ENCODE peak calls at places on chromosomes 6 and 20, in six cellular contexts. Z is HFFc6, Y is fibroblast of pulmonary artery, U is WTC11, S is GM12865, D is mesothelial cell of epicardium. R is an unnamed sample.

GRCh38 chr20:2690718-2691117 is 1.9 kb upstream of the EBF4 start:
- DNase-seq in Z (no peak), Y (no peak), U (no peak), S (no peak), D (no peak), R (no peak)

GRCh38 chr20:61960836-61961235 is 104.8 kb downstream of the TAF4 start:
- DNase-seq in Z (no peak), Y (no peak), U (no peak), S (no peak), D (no peak), R (no peak)

GRCh38 chr20:23637282-23638221 is at the start of gene CST3:
- DNase-seq in Z (peak), Y (peak), U (peak), S (peak), D (peak), R (peak)

GRCh38 chr6:35810831-35811698 is 5.9 kb downstream of the LHFPL5 start:
- DNase-seq in Z (peak), Y (peak), U (no peak), S (no peak), D (no peak), R (peak)

GRCh38 chr20:9359561-9360308 is 154.7 kb upstream of the LAMP5 start:
- DNase-seq in Z (peak), Y (peak), U (peak), S (peak), D (no peak), R (peak)

GRCh38 chr6:84379142-84379541 is 151.7 kb upstream of the CEP162 start:
- DNase-seq in Z (no peak), Y (no peak), U (no peak), S (no peak), D (no peak), R (no peak)

GRCh38 chr6:128046033-128046432 is 145.2 kb upstream of the THEMIS start:
- DNase-seq in Z (no peak), Y (no peak), U (no peak), S (no peak), D (no peak), R (no peak)

GRCh38 chr6:136551103-136551502 is 881 bp upstream of the MAP7 start:
- DNase-seq in Z (no peak), Y (no peak), U (no peak), S (no peak), D (no peak), R (peak)

GRCh38 chr6:22926613-22927348 is 357.4 kb downstream of the HDGFL1 start:
- DNase-seq in Z (no peak), Y (peak), U (no peak), S (no peak), D (no peak), R (no peak)

GRCh38 chr6:80181352-80182081 is 75.0 kb downstream of the BCKDHB start:
- DNase-seq in Z (no peak), Y (no peak), U (no peak), S (peak), D (no peak), R (no peak)

GRCh38 chr6:34657307-34657978 is 39.1 kb downstream of the ILRUN start:
- DNase-seq in Z (peak), Y (peak), U (no peak), S (peak), D (no peak), R (peak)

GRCh38 chr20:50395258-50395729 is 114.9 kb upstream of the PTPN1 start:
- DNase-seq in Z (peak), Y (peak), U (no peak), S (no peak), D (no peak), R (peak)

GRCh38 chr6:155188707-155189496 is 74.9 kb upstream of the CLDN20 start:
- DNase-seq in Z (peak), Y (peak), U (no peak), S (no peak), D (no peak), R (peak)

GRCh38 chr6:141153563-141153962 is 979.2 kb upstream of the GJE1 start:
- DNase-seq in Z (no peak), Y (no peak), U (no peak), S (peak), D (no peak), R (no peak)

DNA sequence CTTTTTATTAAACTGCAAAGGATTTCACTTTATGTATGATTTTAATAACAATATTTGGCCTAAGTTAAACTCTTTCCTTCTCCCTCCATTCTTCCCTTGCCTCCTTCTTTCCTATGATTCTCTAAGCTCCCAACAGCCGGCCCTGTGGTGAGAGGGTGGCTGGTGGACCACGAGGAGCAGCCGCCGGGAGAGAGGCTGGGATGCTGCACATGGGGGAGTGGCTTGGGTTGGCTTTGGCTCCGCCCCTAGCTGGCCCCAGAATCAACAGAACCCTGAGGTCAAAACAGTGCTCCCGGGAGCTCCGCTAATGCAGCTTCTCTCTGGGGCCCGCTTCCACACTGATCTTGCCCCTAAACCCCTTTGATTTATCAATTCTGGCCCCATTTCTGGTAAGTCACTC is 389.8 kb upstream of the AGPAT4 start:
- DNase-seq in Z (no peak), Y (no peak), U (no peak), S (no peak), D (no peak), R (no peak)
- TF ChIP-seq CTCF in Z (no peak), Y (no peak), U (no peak), S (no peak), D (no peak), R (no peak)

GRCh38 chr20:59519707-59520014 is 84.7 kb upstream of the PHACTR3 start:
- DNase-seq in Z (no peak), Y (no peak), U (no peak), S (no peak), D (no peak), R (no peak)

GRCh38 chr20:59518881-59519706 is 85.2 kb upstream of the PHACTR3 start:
- DNase-seq in Z (peak), Y (peak), U (peak), S (peak), D (no peak), R (peak)

GRCh38 chr20:59514554-59514953 is 89.8 kb upstream of the PHACTR3 start:
- DNase-seq in Z (no peak), Y (no peak), U (no peak), S (no peak), D (no peak), R (no peak)

GRCh38 chr20:59515906-59516209 is 88.5 kb upstream of the PHACTR3 start:
- DNase-seq in Z (no peak), Y (no peak), U (no peak), S (no peak), D (no peak), R (no peak)

DNA sequence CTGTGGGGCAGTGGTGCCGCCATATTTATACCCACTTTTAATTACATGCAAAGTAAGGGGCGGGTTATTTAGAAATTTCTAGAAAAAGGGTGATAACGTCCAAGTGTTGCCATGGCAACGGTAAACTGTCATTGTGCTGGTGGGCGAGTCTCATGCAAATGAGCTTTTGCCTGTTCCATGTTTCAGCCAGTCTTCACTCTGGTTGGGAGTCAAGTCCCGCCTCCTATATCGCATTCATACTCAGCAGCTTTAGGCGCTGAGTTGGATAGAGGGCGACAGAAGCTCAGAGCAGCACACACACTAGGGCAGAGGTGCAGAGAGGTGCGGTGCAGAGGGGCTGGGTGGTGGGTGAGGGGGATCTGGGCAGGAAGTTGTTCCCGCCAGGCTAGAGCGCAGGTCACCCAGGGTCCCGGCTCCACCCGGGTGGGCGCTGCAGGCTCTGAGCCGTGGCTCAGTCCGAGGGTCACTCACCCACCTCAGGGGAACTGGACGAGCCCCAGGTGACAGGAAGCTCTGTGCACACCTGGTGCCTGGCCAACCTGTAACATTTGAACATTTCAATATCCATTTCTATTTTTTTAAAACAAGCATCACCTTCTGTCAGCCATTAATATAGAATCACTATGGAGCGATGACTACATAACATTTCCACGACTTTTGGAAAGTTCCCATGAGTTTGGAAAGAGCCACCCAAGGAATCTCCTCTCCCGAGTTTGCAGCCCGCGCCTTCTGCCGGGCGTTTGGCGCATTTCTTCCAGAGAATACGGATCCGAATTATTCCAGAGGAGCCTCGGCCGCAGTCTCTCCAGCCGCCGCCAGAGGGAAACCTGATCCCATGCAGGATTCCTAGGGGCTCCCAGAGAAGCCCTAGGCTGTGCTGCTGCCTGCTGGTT is 89.1 kb upstream of the PHACTR3 start:
- DNase-seq in Z (peak), Y (peak), U (peak), S (peak), D (peak), R (peak)
- TF ChIP-seq CTCF in Z (peak), Y (peak), U (peak), S (peak), D (peak), R (peak)

GRCh38 chr6:125746731-125747588 is 2.5 kb upstream of the HEY2 start:
- DNase-seq in Z (no peak), Y (peak), U (peak), S (peak), D (no peak), R (peak)
- TF ChIP-seq CTCF in Z (no peak), Y (no peak), U (no peak), S (no peak), D (no peak), R (no peak)

GRCh38 chr6:24547243-24547642 is 52.5 kb downstream of the ALDH5A1 start:
- DNase-seq in Z (no peak), Y (peak), U (peak), S (peak), D (no peak), R (peak)
- TF ChIP-seq CTCF in Z (no peak), Y (no peak), U (no peak), S (peak), D (no peak), R (peak)

GRCh38 chr6:148533309-148534107 is 190.9 kb downstream of the SASH1 start:
- DNase-seq in Z (no peak), Y (no peak), U (no peak), S (no peak), D (no peak), R (no peak)
- TF ChIP-seq CTCF in Z (peak), Y (no peak), U (no peak), S (no peak), D (no peak), R (no peak)

GRCh38 chr6:89694428-89694827 is 55.9 kb upstream of the LYRM2 start:
- DNase-seq in Z (no peak), Y (no peak), U (no peak), S (no peak), D (no peak), R (no peak)

GRCh38 chr6:89692256-89692655 is 53.7 kb upstream of the LYRM2 start:
- DNase-seq in Z (no peak), Y (no peak), U (peak), S (no peak), D (no peak), R (no peak)

GRCh38 chr6:89693207-89693606 is 54.7 kb upstream of the LYRM2 start:
- DNase-seq in Z (no peak), Y (no peak), U (no peak), S (no peak), D (no peak), R (no peak)

GRCh38 chr6:89690944-89691324 is 52.4 kb upstream of the LYRM2 start:
- DNase-seq in Z (no peak), Y (no peak), U (no peak), S (no peak), D (no peak), R (no peak)

GRCh38 chr6:89695667-89696066 is 57.1 kb upstream of the LYRM2 start:
- DNase-seq in Z (no peak), Y (no peak), U (no peak), S (no peak), D (no peak), R (no peak)
- TF ChIP-seq CTCF in Z (no peak), Y (no peak), U (no peak), S (no peak), D (no peak), R (no peak)

GRCh38 chr6:160160929-160161646 is 39.5 kb downstream of the SLC22A1 start:
- DNase-seq in Z (no peak), Y (no peak), U (no peak), S (no peak), D (no peak), R (no peak)

GRCh38 chr6:160162167-160162566 is 40.6 kb downstream of the SLC22A1 start:
- DNase-seq in Z (no peak), Y (no peak), U (no peak), S (no peak), D (no peak), R (peak)

GRCh38 chr6:160161647-160161986 is 40.0 kb downstream of the SLC22A1 start:
- DNase-seq in Z (no peak), Y (no peak), U (no peak), S (no peak), D (no peak), R (no peak)

GRCh38 chr6:160163425-160163824 is 41.8 kb downstream of the SLC22A1 start:
- DNase-seq in Z (no peak), Y (no peak), U (no peak), S (no peak), D (no peak), R (no peak)

DNA sequence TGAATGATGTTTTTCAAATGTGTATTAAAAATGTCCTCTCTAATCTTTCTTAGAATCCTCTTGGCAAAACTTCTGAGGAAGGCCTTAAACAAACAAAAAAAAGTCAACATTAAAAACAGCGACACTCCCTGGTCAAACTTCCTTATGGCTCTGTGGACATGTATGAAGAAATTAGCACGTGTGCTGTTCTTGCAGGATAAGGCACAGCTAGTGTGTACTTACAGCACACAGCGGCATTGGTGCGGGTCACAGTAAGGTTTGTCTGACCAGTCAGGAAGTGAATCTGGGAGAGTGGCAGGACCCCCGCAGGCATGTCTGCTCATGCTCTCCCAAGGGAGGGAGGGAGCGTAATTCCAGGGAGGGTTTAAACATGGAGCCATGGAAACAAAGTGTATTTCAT is 38.8 kb downstream of the SLC22A1 start:
- DNase-seq in Z (no peak), Y (no peak), U (no peak), S (no peak), D (no peak), R (peak)
- TF ChIP-seq CTCF in Z (peak), Y (no peak), U (no peak), S (no peak), D (no peak), R (peak)